ENCODE peak calls at places on chromosomes 4 and X, in seven cellular contexts. S is right lobe of liver, U is lower lobe of right lung, V is fibroblast of lung, P is astrocyte, R is tibial artery, H is cardiac muscle cell. W is an unnamed sample.

GRCh38 chr4:110344165-110344564 is 131.8 kb upstream of the ENPEP start:
- DNase-seq in S (no peak), U (no peak), V (no peak), P (no peak), R (no peak), H (peak; percentile 30), W (no peak)

GRCh38 chr4:8077181-8078108 is 81.2 kb downstream of the ABLIM2 start:
- DNase-seq in S (no peak), U (no peak), V (no peak), P (no peak), R (no peak), H (no peak), W (no peak)

GRCh38 chrX:150213481-150214030 is 149.6 kb upstream of the MAMLD1 start:
- DNase-seq in S (no peak), U (no peak), V (no peak), P (no peak), R (no peak), H (no peak), W (no peak)

GRCh38 chr4:81084029-81084428 is 53.5 kb downstream of the BMP3 start:
- DNase-seq in S (no peak), U (no peak), V (peak; percentile 29), P (peak; percentile 2), R (no peak), H (peak; percentile 64), W (no peak)

GRCh38 chr4:141410839-141411238 is 190.1 kb downstream of the ZNF330 start:
- DNase-seq in S (no peak), U (no peak), V (peak; percentile 41), P (no peak), R (no peak), H (peak; percentile 57), W (no peak)

GRCh38 chrX:46547857-46548256 is 2.6 kb upstream of the ZNF674 start:
- DNase-seq in S (no peak), U (no peak), V (peak; percentile 91), P (peak; percentile 86), R (no peak), H (peak; percentile 71), W (no peak)

GRCh38 chr4:47784222-47784621 is 53.6 kb downstream of the CORIN start:
- DNase-seq in S (no peak), U (no peak), V (no peak), P (no peak), R (no peak), H (no peak), W (no peak)

GRCh38 chr4:187422655-187423054 is 572.9 kb upstream of the ZFP42 start:
- DNase-seq in S (no peak), U (no peak), V (no peak), P (no peak), R (no peak), H (no peak), W (no peak)

GRCh38 chr4:85807247-85807915 is 332.4 kb downstream of the ARHGAP24 start:
- DNase-seq in S (no peak), U (no peak), V (peak; percentile 84), P (peak; percentile 80), R (peak; percentile 74), H (peak; percentile 93), W (no peak)

GRCh38 chrX:153476628-153477027 is 6.3 kb upstream of the HAUS7 start:
- DNase-seq in S (no peak), U (no peak), V (peak; percentile 72), P (peak; percentile 53), R (peak; percentile 90), H (peak; percentile 71), W (no peak)

GRCh38 chr4:32393806-32394205 is 1673.6 kb downstream of the PCDH7 start:
- DNase-seq in S (no peak), U (no peak), V (no peak), P (no peak), R (no peak), H (no peak), W (no peak)

DNA sequence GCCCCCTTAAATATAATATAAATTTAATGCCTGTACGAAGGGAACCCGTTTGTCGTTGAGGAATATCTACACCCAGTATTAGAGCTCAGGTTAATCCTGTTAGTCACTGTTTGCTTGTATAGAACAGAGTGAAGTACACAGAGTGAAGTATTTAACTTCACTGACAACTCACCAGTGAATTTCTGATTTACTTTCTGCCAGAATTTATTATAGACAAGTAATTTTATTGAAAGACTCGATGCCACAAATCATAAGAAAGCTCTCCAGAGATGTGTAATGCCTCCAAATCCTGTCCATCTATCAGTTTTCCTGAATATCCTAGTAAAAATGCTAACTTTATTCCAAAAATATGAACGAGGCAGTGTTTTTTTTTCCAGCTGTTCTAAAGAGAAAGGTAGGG is 1.6 kb downstream of the GAB1 start:
- DNase-seq in S (no peak), U (no peak), V (no peak), P (no peak), R (no peak), H (no peak), W (no peak)
- H3K27ac ChIP-seq in S (no peak overlapping the region), U (peak overlapping the region; percentile 90), V (no peak overlapping the region), P (no peak overlapping the region), R (peak overlapping the region; percentile 89), H (no peak overlapping the region), W (no peak overlapping the region)

GRCh38 chr4:11634283-11634682 is 205.6 kb upstream of the HS3ST1 start:
- DNase-seq in S (no peak), U (no peak), V (no peak), P (no peak), R (no peak), H (no peak), W (no peak)

GRCh38 chr4:11635336-11635735 is 206.6 kb upstream of the HS3ST1 start:
- DNase-seq in S (no peak), U (no peak), V (peak; percentile 93), P (peak; percentile 92), R (no peak), H (peak; percentile 70), W (no peak)

GRCh38 chr4:11632015-11632414 is 203.3 kb upstream of the HS3ST1 start:
- DNase-seq in S (no peak), U (no peak), V (no peak), P (no peak), R (no peak), H (no peak), W (no peak)

GRCh38 chr4:11632488-11632887 is 203.8 kb upstream of the HS3ST1 start:
- DNase-seq in S (no peak), U (no peak), V (no peak), P (no peak), R (no peak), H (no peak), W (no peak)

GRCh38 chr4:11633435-11633834 is 204.7 kb upstream of the HS3ST1 start:
- DNase-seq in S (no peak), U (no peak), V (no peak), P (no peak), R (no peak), H (no peak), W (no peak)
- H3K4me1 ChIP-seq in S (no peaks in the 10 kb centered on the region), U (no peaks in the 10 kb centered on the region), V (no peaks in the 10 kb centered on the region), P (peaks cover 16% of the 10 kb centered on the region), R (no peaks in the 10 kb centered on the region), H (no peaks in the 10 kb centered on the region), W (no peaks in the 10 kb centered on the region)

DNA sequence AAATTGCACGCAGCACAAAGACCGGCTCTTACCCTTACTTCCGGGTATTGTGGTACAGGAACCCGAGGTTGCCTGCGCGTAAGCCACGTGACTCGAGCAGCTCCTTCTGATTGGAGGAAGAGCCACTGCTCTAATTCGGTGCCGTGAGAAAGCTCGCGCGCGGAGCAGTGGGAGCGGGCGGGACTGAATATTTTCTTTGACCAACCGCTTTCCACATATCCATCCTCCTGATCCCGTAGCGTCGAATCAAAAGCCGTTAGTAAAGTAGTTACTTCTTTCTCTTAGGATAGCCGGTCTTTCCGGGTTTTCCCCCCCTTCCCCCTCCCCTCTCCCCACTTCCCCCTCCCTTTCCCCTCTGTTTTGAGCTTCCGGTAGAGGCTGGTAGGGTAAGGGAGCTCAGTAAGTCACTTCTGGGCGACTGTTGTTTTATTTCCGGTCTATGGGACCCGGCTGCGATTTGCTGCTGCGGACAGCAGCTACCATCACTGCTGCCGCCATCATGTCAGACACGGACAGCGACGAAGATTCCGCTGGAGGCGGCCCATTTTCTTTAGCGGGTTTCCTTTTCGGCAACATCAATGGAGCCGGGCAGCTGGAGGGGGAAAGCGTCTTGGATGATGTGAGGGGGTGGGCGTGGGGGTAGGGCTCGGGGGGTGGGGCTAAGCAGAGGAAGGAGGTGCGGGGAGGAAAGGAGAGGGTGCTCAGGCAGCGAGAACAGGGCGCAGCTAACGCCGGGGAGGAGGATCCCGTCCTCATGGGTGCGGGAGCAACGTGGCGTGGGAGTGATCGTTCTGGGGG is at the start of gene TAF1:
- DNase-seq in S (peak; percentile 94), U (peak; percentile 97), V (peak; percentile 97), P (peak; percentile 96), R (peak; percentile 97), H (peak; percentile 98), W (peak; percentile 67)
- H3K27ac ChIP-seq in S (peak within 1 kb of the TSS; percentile 87), U (peak within 1 kb of the TSS; percentile 92), V (peak within 1 kb of the TSS; percentile 94), P (peak within 1 kb of the TSS; percentile 92), R (peak within 1 kb of the TSS; percentile 93), H (peak within 1 kb of the TSS; percentile 90), W (no peak within 1 kb of the TSS)

GRCh38 chrX:19879181-19879580 is 8.2 kb downstream of the SH3KBP1 start:
- DNase-seq in S (no peak), U (no peak), V (no peak), P (no peak), R (no peak), H (no peak), W (no peak)
- H3K4me1 ChIP-seq in S (no peaks in the 10 kb centered on the region), U (peaks cover 6% of the 10 kb centered on the region), V (peaks cover 11% of the 10 kb centered on the region), P (peaks cover 6% of the 10 kb centered on the region), R (no peaks in the 10 kb centered on the region), H (no peaks in the 10 kb centered on the region), W (peaks cover 1% of the 10 kb centered on the region)

GRCh38 chrX:11386001-11386523 is 92.8 kb downstream of the AMELX start:
- DNase-seq in S (no peak), U (no peak), V (peak; percentile 77), P (peak; percentile 70), R (peak; percentile 65), H (peak; percentile 79), W (no peak)
- H3K27ac ChIP-seq in S (no peak overlapping the region), U (no peak overlapping the region), V (peak overlapping the region; percentile 26), P (no peak overlapping the region), R (peak overlapping the region; percentile 61), H (no peak overlapping the region), W (no peak overlapping the region)

DNA sequence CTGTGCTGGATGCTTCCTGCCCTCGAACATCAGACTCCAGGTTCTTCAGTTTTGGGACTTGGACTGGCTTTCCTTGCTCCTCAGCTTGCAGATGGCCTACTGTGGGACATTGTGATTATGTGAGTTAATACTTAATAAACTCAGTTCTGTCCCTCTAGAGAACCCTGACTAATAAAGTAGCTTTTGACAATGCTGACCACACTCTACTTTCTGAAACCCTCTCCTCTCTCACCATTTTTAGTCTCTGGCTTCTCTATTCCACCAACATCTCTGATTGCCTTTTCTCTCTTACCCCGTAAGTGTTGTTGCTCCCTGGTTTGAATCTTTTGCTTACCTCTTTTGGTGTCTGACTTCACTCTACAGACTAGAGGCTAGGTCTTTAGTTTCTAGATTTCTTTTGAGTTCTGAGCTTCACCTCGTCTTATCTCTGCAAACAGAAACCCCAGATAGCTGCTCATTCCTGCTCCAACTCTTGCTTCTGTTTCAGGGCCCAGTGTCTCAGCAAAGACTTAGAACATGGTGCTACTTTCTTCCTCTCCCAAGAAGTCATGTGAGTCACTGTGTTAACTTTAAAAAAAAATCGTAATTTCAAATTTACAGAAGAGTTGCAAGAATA is 11.4 kb downstream of the TMSB4X start:
- DNase-seq in S (no peak), U (no peak), V (no peak), P (no peak), R (no peak), H (no peak), W (no peak)
- H3K4me1 ChIP-seq in S (no peaks in the 10 kb centered on the region), U (peaks cover 9% of the 10 kb centered on the region), V (peaks cover 4% of the 10 kb centered on the region), P (peaks cover 19% of the 10 kb centered on the region), R (no peaks in the 10 kb centered on the region), H (no peaks in the 10 kb centered on the region), W (no peaks in the 10 kb centered on the region)

W was measured in iPS DF 6.9.